ENCODE peak calls at places on chromosomes 6 and 20, in four cellular contexts. F is HS-5, U is ovary, J is HEK293T. L is an unnamed sample.
A peak's percentile ranks its signal among the peaks of the same experiment; 100 is the strongest.

GRCh38 chr20:19137641-19138040 is 74.8 kb upstream of the SLC24A3 start:
- DNase-seq in F (no peak), J (no peak), U (no peak), L (no peak)

GRCh38 chr6:63589955-63590411 is 17.7 kb downstream of the LOC128125822 start:
- DNase-seq in J (no peak), F (no peak), U (no peak), L (no peak)

GRCh38 chr6:45436544-45437440 is 59.1 kb upstream of the SUPT3H start:
- DNase-seq in U (no peak), F (no peak), J (no peak), L (no peak)

GRCh38 chr6:71852951-71853350 is 33.4 kb upstream of the RIMS1 start:
- DNase-seq in F (no peak), J (no peak), U (no peak), L (no peak)

GRCh38 chr6:43627008-43627825 is 1.8 kb downstream of the GTPBP2 start:
- DNase-seq in J (peak; percentile 36), F (peak; percentile 95), U (peak; percentile 59), L (peak; percentile 87)

GRCh38 chr20:35448788-35449373 is 6.5 kb upstream of the CEP250 start:
- DNase-seq in F (no peak), J (no peak), U (no peak), L (no peak)

GRCh38 chr20:31706607-31707257 is 15.9 kb downstream of the BCL2L1 start:
- DNase-seq in J (no peak), U (no peak), F (no peak), L (no peak)

GRCh38 chr6:153058291-153058690 is 55.8 kb upstream of the MTRF1L start:
- DNase-seq in J (no peak), U (no peak), F (no peak), L (no peak)

L was measured in HS-27A.